ENCODE peak calls at places on chromosome 22, in four cellular contexts. Y is GM10248; Q is activated CD8-positive, alpha-beta T cell treated with anti-CD3 and anti-CD28 coated beads for 36 hours; N is MCF 10A. D is an unnamed sample.

GRCh38 chr22:18154821-18155390 is 4.9 kb downstream of the USP18 start:
- DNase-seq in Y (no peak), Q (no peak), N (no peak), D (no peak)

GRCh38 chr22:49216579-49216978 is 611.1 kb downstream of the BRD1 start:
- DNase-seq in Y (no peak), Q (no peak), N (no peak), D (no peak)

GRCh38 chr22:50102946-50103345 is 13.1 kb downstream of the MOV10L1 start:
- DNase-seq in Y (peak; percentile 55), Q (peak; percentile 34), N (peak; percentile 51), D (peak; percentile 60)

GRCh38 chr22:36512333-36512732 is 5.5 kb upstream of the FOXRED2 start:
- DNase-seq in Y (no peak), Q (no peak), N (no peak), D (no peak)

GRCh38 chr22:50261615-50262459 is at the start of gene MAPK12:
- DNase-seq in Y (peak; percentile 83), Q (no peak), N (no peak), D (peak; percentile 93)

GRCh38 chr22:39315389-39315788 is 4.0 kb downstream of the RPL3 start:
- DNase-seq in Y (no peak), Q (no peak), N (no peak), D (no peak)

GRCh38 chr22:43289551-43289963 is 53.6 kb downstream of the SCUBE1 start:
- DNase-seq in Y (no peak), Q (no peak), N (no peak), D (no peak)

GRCh38 chr22:48675141-48675827 is 1152.4 kb downstream of the BRD1 start:
- DNase-seq in Y (no peak), Q (no peak), N (no peak), D (no peak)

GRCh38 chr22:49297286-49297870 is 530.3 kb downstream of the BRD1 start:
- DNase-seq in Y (no peak), Q (no peak), N (no peak), D (no peak)

GRCh38 chr22:26170795-26171194 is 1.5 kb downstream of the SEZ6L start:
- DNase-seq in Y (no peak), Q (peak; percentile 16), N (no peak), D (peak; percentile 18)

GRCh38 chr22:22161924-22162851 is 82.4 kb upstream of the VPREB1 start:
- DNase-seq in Y (peak; percentile 81), Q (no peak), N (no peak), D (peak; percentile 74)
- TF ChIP-seq CTCF in Y (no peak), Q (no peak), N (no peak), D (no peak)

GRCh38 chr22:19705181-19705934 is 8.9 kb upstream of the SEPTIN5 start:
- DNase-seq in Y (peak; percentile 7), Q (no peak), N (no peak), D (no peak)
- TF ChIP-seq CTCF in Y (no peak), Q (no peak), N (no peak), D (no peak)

DNA sequence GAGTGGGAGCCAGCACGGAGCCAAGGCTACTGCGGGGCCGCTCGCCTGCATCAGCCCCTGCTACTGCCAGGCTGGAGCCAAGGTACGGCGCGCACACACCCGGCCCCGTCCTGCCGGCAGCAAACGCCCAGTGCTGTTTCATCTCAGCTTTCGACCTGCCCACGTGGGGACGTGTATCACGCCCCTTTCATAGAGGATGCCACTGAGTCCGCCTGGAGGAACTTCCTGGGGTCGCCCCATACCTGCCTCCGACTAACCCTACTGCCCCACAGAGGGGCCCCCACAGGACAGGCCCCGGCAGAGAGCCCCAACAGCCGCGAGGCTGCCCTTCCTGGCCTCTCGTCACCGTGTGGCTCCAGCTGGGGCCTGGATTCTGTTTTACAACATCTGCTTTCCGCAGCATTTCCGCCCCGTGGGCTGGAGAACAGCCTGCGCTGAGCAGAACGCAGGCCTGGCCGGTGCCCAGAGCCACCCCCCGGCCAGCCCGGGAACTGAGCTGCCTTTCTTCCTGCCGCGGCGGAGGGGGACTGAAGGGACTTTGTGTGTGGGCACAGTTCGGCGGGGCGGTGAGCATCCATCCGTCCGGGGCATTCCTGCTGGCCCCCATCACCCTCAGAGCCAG is 22.9 kb upstream of the ARHGAP8 start:
- DNase-seq in Y (no peak), Q (peak; percentile 59), N (no peak), D (no peak)
- TF ChIP-seq CTCF in Y (no peak), Q (no peak), N (no peak), D (peak; percentile 29)

GRCh38 chr22:45880732-45881523 is 96.0 kb downstream of the WNT7B start:
- DNase-seq in Y (no peak), Q (no peak), N (no peak), D (no peak)
- TF ChIP-seq CTCF in Y (no peak), Q (no peak), N (no peak), D (no peak)

DNA sequence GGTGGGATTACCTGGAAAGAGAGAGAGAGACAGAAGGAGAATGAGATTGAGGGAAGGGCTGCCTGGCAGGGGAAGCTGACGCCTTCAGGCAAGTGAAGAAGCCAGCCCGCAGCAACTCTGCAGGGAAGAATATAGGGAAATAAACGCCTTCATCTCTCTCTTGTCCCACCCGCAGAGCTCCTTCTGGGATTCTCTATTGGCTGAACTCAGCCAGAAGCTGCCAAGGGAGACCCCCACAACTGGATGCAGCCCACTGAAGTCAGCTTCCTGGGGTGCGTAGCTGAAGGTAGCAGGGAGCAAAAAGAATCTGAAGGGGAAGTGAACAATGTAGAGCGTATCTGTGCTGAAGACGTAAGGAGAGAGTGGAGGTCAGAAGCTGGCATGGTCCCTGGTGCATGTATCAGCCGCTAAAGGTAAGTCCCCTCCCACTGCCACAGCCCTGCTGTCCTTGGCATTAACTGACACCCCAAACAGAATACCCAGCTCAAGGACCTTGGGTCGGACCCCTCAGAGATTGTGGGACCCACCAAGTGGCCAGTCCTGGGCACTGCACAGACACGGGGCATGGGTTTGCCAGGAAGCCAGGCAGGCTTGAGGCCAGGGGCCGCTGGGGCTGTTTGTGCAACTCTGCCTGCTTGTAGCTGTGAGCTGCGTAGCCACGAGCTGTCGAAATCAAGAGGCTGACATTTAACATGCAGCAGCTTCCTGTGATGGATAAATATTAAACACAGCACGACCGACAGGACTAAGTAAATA is 469.9 kb downstream of the MN1 start:
- DNase-seq in Y (no peak), Q (peak; percentile 10), N (peak; percentile 39), D (no peak)
- TF ChIP-seq CTCF in Y (no peak), Q (no peak), N (no peak), D (no peak)